ENCODE peak calls at places on chromosomes 3 and 15, in seven cellular contexts. T is mesendoderm, N is neuronal stem cell, K is IMR-90, Z is H9, B is trophoblast cell, Q is H1. J is an unnamed sample.

GRCh38 chr3:10519236-10519635 is 13.8 kb upstream of the ATP2B2 start:
- DNase-seq in T (no peak), Q (no peak), Z (peak), N (no peak), K (no peak), B (no peak), J (no peak)

GRCh38 chr3:187748050-187748481 is 2.8 kb upstream of the BCL6 start:
- DNase-seq in N (peak), Z (peak), K (peak), Q (peak), B (peak), T (peak), J (peak)

GRCh38 chr3:11908981-11909698 is 62.5 kb upstream of the TAMM41 start:
- DNase-seq in T (no peak), K (no peak), Q (no peak), Z (no peak), N (no peak), B (no peak), J (no peak)

GRCh38 chr3:146313411-146314111 is 62.7 kb upstream of the PLSCR4 start:
- DNase-seq in T (no peak), Q (no peak), N (no peak), Z (no peak), B (peak), K (peak), J (peak)

GRCh38 chr15:57421540-57421939 is 45.2 kb downstream of the CGNL1 start:
- DNase-seq in B (no peak), Q (no peak), T (no peak), K (no peak), N (no peak), Z (no peak), J (no peak)

GRCh38 chr15:32979710-32980109 is 214.8 kb downstream of the FMN1 start:
- DNase-seq in B (no peak), N (no peak), K (peak), Q (no peak), Z (no peak), T (no peak), J (peak)

GRCh38 chr3:27345493-27345892 is 23.7 kb downstream of the NEK10 start:
- DNase-seq in T (no peak), K (no peak), Q (no peak), N (no peak), B (no peak), Z (no peak), J (no peak)

GRCh38 chr3:102060814-102061213 is 211.5 kb downstream of the NFKBIZ start:
- DNase-seq in B (no peak), N (no peak), Q (no peak), K (peak), T (no peak), Z (no peak), J (peak)

GRCh38 chr3:15646924-15647511 is 45.5 kb downstream of the BTD start:
- DNase-seq in Z (no peak), N (no peak), Q (no peak), T (peak), K (peak), B (peak), J (peak)

GRCh38 chr15:34659056-34659455 is 75.6 kb upstream of the GOLGA8B start:
- DNase-seq in Z (no peak), Q (no peak), N (no peak), K (no peak), B (no peak), T (no peak), J (no peak)

GRCh38 chr3:50658416-50658815 is 16.3 kb upstream of the DOCK3 start:
- DNase-seq in Q (no peak), Z (no peak), T (no peak), N (no peak), B (no peak), K (no peak), J (no peak)

GRCh38 chr3:13019243-13019701 is 54.0 kb downstream of the IQSEC1 start:
- DNase-seq in N (peak), Q (peak), K (peak), Z (peak), B (peak), T (peak), J (peak)

GRCh38 chr15:67922971-67923646 is 83.3 kb upstream of the RNU6-1 start:
- DNase-seq in Z (no peak), Q (no peak), B (no peak), N (no peak), K (no peak), T (no peak), J (no peak)

GRCh38 chr15:99345242-99345641 is 94.0 kb downstream of the LRRC28 start:
- DNase-seq in Q (no peak), K (no peak), N (no peak), T (no peak), B (no peak), Z (no peak), J (no peak)

GRCh38 chr3:197083486-197083885 is 53.9 kb upstream of the MELTF start:
- DNase-seq in T (peak), B (no peak), N (no peak), Q (no peak), Z (no peak), K (peak), J (peak)

GRCh38 chr3:178603735-178604134 is 67.5 kb downstream of the KCNMB2 start:
- DNase-seq in N (no peak), T (no peak), B (no peak), Z (no peak), K (no peak), Q (no peak), J (no peak)

GRCh38 chr15:31840849-31841476 is 189.4 kb upstream of the CHRNA7 start:
- DNase-seq in Q (no peak), T (no peak), N (no peak), Z (no peak), B (no peak), K (no peak), J (no peak)

GRCh38 chr3:14434105-14434504 is 31.7 kb downstream of the SLC6A6 start:
- DNase-seq in K (peak), B (no peak), Q (no peak), N (no peak), T (no peak), Z (no peak), J (peak)

GRCh38 chr3:12708584-12709192 is 44.8 kb upstream of the RAF1 start:
- DNase-seq in B (no peak), T (no peak), K (peak), N (no peak), Z (no peak), Q (no peak), J (peak)

GRCh38 chr15:47987908-47988532 is 132.8 kb upstream of the SLC24A5 start:
- DNase-seq in Q (no peak), T (peak), Z (no peak), N (peak), B (peak), K (peak), J (peak)

GRCh38 chr3:5389057-5389456 is 201.6 kb downstream of the EDEM1 start:
- DNase-seq in B (peak), Z (no peak), N (no peak), T (peak), Q (no peak), K (no peak), J (no peak)

GRCh38 chr15:88894819-88895767 is at the start of gene HAPLN3:
- DNase-seq in N (no peak), B (peak), T (peak), K (peak), Q (no peak), Z (peak), J (peak)

GRCh38 chr3:114809668-114810413 is 337.2 kb downstream of the ZBTB20 start:
- DNase-seq in Q (no peak), K (peak), Z (no peak), B (no peak), N (no peak), T (no peak), J (peak)

GRCh38 chr3:32226875-32227500 is 11.5 kb upstream of the CMTM8 start:
- DNase-seq in K (peak), T (no peak), B (no peak), Z (no peak), Q (no peak), N (no peak), J (peak)

GRCh38 chr3:66437341-66437929 is 63.4 kb downstream of the LRIG1 start:
- DNase-seq in B (no peak), T (no peak), Q (no peak), Z (no peak), N (no peak), K (no peak), J (no peak)

GRCh38 chr3:185585862-185586643 is at the start of gene SENP2:
- DNase-seq in N (peak), Z (peak), T (peak), Q (peak), B (peak), K (peak), J (peak)

GRCh38 chr15:68681836-68682235 is 103.0 kb downstream of the CORO2B start:
- DNase-seq in N (no peak), T (no peak), B (no peak), Z (no peak), Q (no peak), K (no peak), J (no peak)

GRCh38 chr3:169610888-169611291 is 52.6 kb downstream of the MECOM start:
- DNase-seq in B (peak), K (no peak), T (no peak), N (no peak), Q (no peak), Z (no peak), J (no peak)

GRCh38 chr15:90231028-90232017 is 2.4 kb downstream of the CIB1 start:
- DNase-seq in Q (no peak), B (peak), K (no peak), T (no peak), N (no peak), Z (no peak), J (no peak)

GRCh38 chr3:72234394-72234793 is 449.4 kb upstream of the PROK2 start:
- DNase-seq in Z (no peak), K (peak), N (no peak), B (peak), Q (no peak), T (no peak), J (no peak)

GRCh38 chr15:63056843-63057242 is 14.3 kb downstream of the TPM1 start:
- DNase-seq in Q (no peak), Z (no peak), N (no peak), B (no peak), T (no peak), K (peak), J (peak)

GRCh38 chr15:68333775-68334470 is 56.4 kb downstream of the FEM1B start:
- DNase-seq in K (peak), Q (no peak), Z (no peak), N (no peak), T (peak), B (no peak), J (peak)

GRCh38 chr15:32784571-32784970 is 66.8 kb downstream of the GREM1 start:
- DNase-seq in B (no peak), Q (no peak), Z (no peak), T (no peak), N (no peak), K (no peak), J (peak)

DNA sequence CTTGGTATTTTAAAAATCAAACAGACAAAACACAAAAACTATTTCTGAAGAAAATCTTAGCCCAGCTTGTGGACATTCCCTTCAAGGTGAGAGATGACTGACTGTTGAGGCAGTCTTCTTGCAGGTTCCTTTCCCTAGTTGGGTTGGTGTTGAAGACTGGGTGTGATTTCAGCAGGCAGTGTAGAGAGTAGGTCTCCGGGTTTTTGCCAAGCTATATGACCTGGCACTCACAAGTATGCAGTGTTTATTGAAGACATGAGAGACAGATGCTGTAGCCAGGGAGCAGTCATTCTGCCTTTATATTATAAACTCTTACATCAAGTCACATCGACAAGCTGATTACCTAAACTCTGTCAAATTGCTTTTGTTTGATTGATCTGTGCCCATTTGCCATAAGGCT is 17.5 kb downstream of the SENP8 start:
- DNase-seq in B (no peak), T (no peak), Z (no peak), N (no peak), K (peak), Q (no peak), J (no peak)
- H3K27ac ChIP-seq in B (no peak), T (no peak), Z (no peak), N (no peak), K (no peak), Q (no peak), J (no peak)

GRCh38 chr3:171614318-171614967 is 154.2 kb upstream of the TNIK start:
- DNase-seq in B (no peak), N (peak), T (peak), K (peak), Z (peak), Q (peak), J (peak)
- H2BK5ac ChIP-seq in B (no peak), N (no peak), T (no peak), K (no peak), Z (no peak), Q (no peak), J (no peak)

GRCh38 chr15:70504305-70504951 is 258.9 kb downstream of the UACA start:
- DNase-seq in Z (no peak), N (no peak), B (peak), T (peak), Q (no peak), K (peak), J (peak)

GRCh38 chr15:70505971-70506887 is 257.1 kb downstream of the UACA start:
- DNase-seq in T (peak), Z (peak), B (no peak), N (no peak), Q (no peak), K (no peak), J (no peak)

GRCh38 chr15:70505411-70505919 is 257.9 kb downstream of the UACA start:
- DNase-seq in B (peak), T (peak), Z (no peak), N (no peak), K (peak), Q (no peak), J (peak)

GRCh38 chr15:70503798-70504304 is 259.5 kb downstream of the UACA start:
- DNase-seq in K (no peak), Q (no peak), T (no peak), B (no peak), Z (no peak), N (no peak), J (no peak)

DNA sequence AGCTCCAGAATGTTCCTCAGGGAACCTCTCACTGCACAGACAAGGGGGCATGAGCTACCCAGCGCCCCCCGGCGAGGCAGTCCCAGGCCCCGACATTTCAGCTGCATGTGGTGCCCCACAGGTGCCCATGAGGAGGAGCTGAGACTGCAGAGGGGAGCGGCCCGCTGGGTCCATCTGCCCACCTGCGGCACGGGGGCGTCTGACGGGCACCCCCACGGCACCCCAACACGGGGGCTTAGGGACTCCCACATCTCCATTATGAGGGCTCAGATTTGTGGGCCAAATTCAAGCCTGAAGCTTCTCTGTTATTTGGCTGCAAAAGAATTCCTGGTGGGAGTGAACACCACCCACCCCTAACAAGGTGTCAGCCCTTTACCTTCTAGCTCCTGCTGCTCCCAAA is 258.4 kb downstream of the UACA start:
- DNase-seq in B (no peak), Z (no peak), N (no peak), T (no peak), Q (no peak), K (no peak), J (no peak)
- H3K27ac ChIP-seq in B (no peak), Z (no peak), N (no peak), T (peak), Q (no peak), K (no peak), J (no peak)

GRCh38 chr3:30156586-30157498 is 449.6 kb upstream of the TGFBR2 start:
- DNase-seq in Q (no peak), N (no peak), B (no peak), K (peak), T (no peak), Z (no peak), J (no peak)
- H2BK5ac ChIP-seq in Q (no peak), N (no peak), B (no peak), K (no peak), T (no peak), Z (no peak), J (no peak)

GRCh38 chr15:80007532-80007931 is 36.5 kb upstream of the BCL2A1 start:
- DNase-seq in Q (no peak), Z (no peak), N (no peak), K (no peak), T (no peak), B (no peak), J (no peak)
- H3K27ac ChIP-seq in Q (no peak), Z (no peak), N (no peak), K (no peak), T (no peak), B (no peak), J (no peak)

DNA sequence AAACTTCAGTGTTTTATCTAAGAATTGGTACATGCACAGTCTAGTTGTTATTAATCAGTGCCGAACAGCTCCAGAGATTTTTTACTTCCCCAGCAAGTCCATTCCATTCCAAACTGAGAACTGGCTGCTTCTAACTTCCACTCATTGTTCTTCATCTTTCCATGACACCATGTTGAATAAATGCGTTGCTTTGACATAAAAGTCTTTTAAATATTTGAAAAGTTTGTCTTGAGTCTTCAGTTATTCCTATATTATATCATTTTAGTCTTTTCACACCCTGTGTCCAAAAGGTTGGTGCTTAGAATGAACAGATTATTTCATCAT is 65.4 kb downstream of the CMSS1 start:
- DNase-seq in B (no peak), T (no peak), Z (no peak), K (no peak), Q (no peak), N (no peak), J (no peak)
- H2BK5ac ChIP-seq in B (no peak), T (no peak), Z (no peak), K (no peak), Q (no peak), N (no peak), J (no peak)

GRCh38 chr3:129180461-129180860 is 3.2 kb downstream of the CNBP start:
- DNase-seq in N (no peak), T (no peak), K (no peak), Z (no peak), Q (no peak), B (no peak), J (no peak)
- H3K27ac ChIP-seq in N (no peak), T (no peak), K (peak), Z (no peak), Q (no peak), B (no peak), J (no peak)

GRCh38 chr3:126858401-126858800 is 124.5 kb upstream of the PLXNA1 start:
- DNase-seq in N (no peak), Q (no peak), K (no peak), T (no peak), B (no peak), Z (no peak), J (no peak)

GRCh38 chr3:126855374-126855773 is 127.5 kb upstream of the PLXNA1 start:
- DNase-seq in Z (no peak), N (no peak), Q (no peak), T (no peak), K (no peak), B (no peak), J (no peak)

GRCh38 chr3:126858887-126859286 is 124.0 kb upstream of the PLXNA1 start:
- DNase-seq in Z (no peak), K (peak), B (peak), N (no peak), Q (no peak), T (peak), J (peak)

GRCh38 chr3:126859415-126860246 is 123.3 kb upstream of the PLXNA1 start:
- DNase-seq in K (no peak), Z (no peak), B (no peak), T (no peak), Q (no peak), N (no peak), J (no peak)

GRCh38 chr3:126857928-126858327 is 125.0 kb upstream of the PLXNA1 start:
- DNase-seq in N (no peak), Z (no peak), T (no peak), B (no peak), K (no peak), Q (no peak), J (no peak)
- H2BK5ac ChIP-seq in N (no peak), Z (no peak), T (no peak), B (no peak), K (no peak), Q (no peak), J (no peak)

GRCh38 chr15:52082197-52083036 is 30.2 kb downstream of the BCL2L10 start:
- DNase-seq in K (peak), Q (no peak), T (no peak), Z (no peak), B (no peak), N (no peak), J (peak)

GRCh38 chr15:52078197-52078875 is 34.2 kb downstream of the BCL2L10 start:
- DNase-seq in T (no peak), N (no peak), K (no peak), Z (no peak), B (no peak), Q (no peak), J (no peak)

GRCh38 chr15:52080993-52081392 is 31.6 kb downstream of the BCL2L10 start:
- DNase-seq in B (no peak), T (no peak), K (no peak), Z (no peak), Q (no peak), N (no peak), J (no peak)

GRCh38 chr15:52078876-52079700 is 33.5 kb downstream of the BCL2L10 start:
- DNase-seq in Q (peak), N (peak), B (peak), Z (peak), T (peak), K (peak), J (peak)

DNA sequence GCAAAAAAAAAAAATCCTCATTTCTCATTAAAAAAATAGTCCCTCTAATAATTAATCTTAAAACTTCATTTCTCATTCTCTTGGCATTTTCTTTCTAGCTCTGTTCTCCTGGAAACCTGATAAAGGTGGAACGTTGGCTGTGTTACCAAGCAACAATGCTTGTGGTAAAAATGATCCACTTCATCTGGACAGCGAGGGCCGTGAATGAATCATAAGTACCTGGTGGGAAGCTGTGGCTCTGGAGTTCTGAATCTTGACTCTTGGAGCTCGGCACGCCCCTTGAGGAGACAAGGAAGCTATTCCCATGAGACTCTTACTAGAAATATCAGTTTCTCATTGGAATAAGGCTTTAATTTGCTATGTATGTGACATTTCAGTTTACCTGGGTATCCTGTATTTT is 32.5 kb downstream of the BCL2L10 start:
- DNase-seq in K (no peak), T (no peak), N (no peak), Z (no peak), B (no peak), Q (no peak), J (no peak)
- H3K27ac ChIP-seq in K (no peak), T (no peak), N (no peak), Z (no peak), B (no peak), Q (no peak), J (no peak)